ENCODE peak calls at places on chromosomes 2 and 18, in six cellular contexts. One of them, this sample, is unnamed.

GRCh38 chr18:8238507-8238906 is 370.7 kb upstream of the RAB12 start:
- DNase-seq in activated CD4-positive, alpha-beta memory T cell treated with anti-CD3 and anti-CD28 coated beads, Interleukin-2, amount 10 ng/mL, durations not matched to agents 7 days and 5 days: no peak
- DNase-seq in lower leg skin: no peak
- DNase-seq in endothelial cell: no peak
- DNase-seq in amniotic stem cell: no peak
- DNase-seq in mesothelial cell of epicardium: no peak
- DNase-seq in this sample: no peak

GRCh38 chr2:217846321-217846743 is 156.5 kb downstream of the TNS1 start:
- DNase-seq in mesothelial cell of epicardium: no peak
- DNase-seq in lower leg skin: peak
- DNase-seq in amniotic stem cell: no peak
- DNase-seq in endothelial cell: no peak
- DNase-seq in activated CD4-positive, alpha-beta memory T cell treated with anti-CD3 and anti-CD28 coated beads, Interleukin-2, amount 10 ng/mL, durations not matched to agents 7 days and 5 days: no peak
- DNase-seq in this sample: no peak

GRCh38 chr2:221364672-221365071 is 207.4 kb downstream of the EPHA4 start:
- DNase-seq in amniotic stem cell: no peak
- DNase-seq in activated CD4-positive, alpha-beta memory T cell treated with anti-CD3 and anti-CD28 coated beads, Interleukin-2, amount 10 ng/mL, durations not matched to agents 7 days and 5 days: no peak
- DNase-seq in lower leg skin: no peak
- DNase-seq in mesothelial cell of epicardium: no peak
- DNase-seq in endothelial cell: no peak
- DNase-seq in this sample: no peak

GRCh38 chr2:212842544-212843185 is 304.1 kb upstream of the ERBB4 start:
- DNase-seq in activated CD4-positive, alpha-beta memory T cell treated with anti-CD3 and anti-CD28 coated beads, Interleukin-2, amount 10 ng/mL, durations not matched to agents 7 days and 5 days: no peak
- DNase-seq in mesothelial cell of epicardium: no peak
- DNase-seq in amniotic stem cell: peak
- DNase-seq in lower leg skin: no peak
- DNase-seq in endothelial cell: no peak
- DNase-seq in this sample: no peak

GRCh38 chr2:179186126-179186525 is 78.5 kb downstream of the SESTD1 start:
- DNase-seq in lower leg skin: no peak
- DNase-seq in activated CD4-positive, alpha-beta memory T cell treated with anti-CD3 and anti-CD28 coated beads, Interleukin-2, amount 10 ng/mL, durations not matched to agents 7 days and 5 days: no peak
- DNase-seq in endothelial cell: no peak
- DNase-seq in amniotic stem cell: no peak
- DNase-seq in mesothelial cell of epicardium: no peak
- DNase-seq in this sample: no peak

GRCh38 chr18:13221821-13222220 is 3.3 kb downstream of the LDLRAD4 start:
- DNase-seq in lower leg skin: peak
- DNase-seq in endothelial cell: no peak
- DNase-seq in activated CD4-positive, alpha-beta memory T cell treated with anti-CD3 and anti-CD28 coated beads, Interleukin-2, amount 10 ng/mL, durations not matched to agents 7 days and 5 days: no peak
- DNase-seq in mesothelial cell of epicardium: peak
- DNase-seq in amniotic stem cell: no peak
- DNase-seq in this sample: no peak

GRCh38 chr2:237833546-237833945 is 25.9 kb upstream of the RAMP1 start:
- DNase-seq in mesothelial cell of epicardium: no peak
- DNase-seq in endothelial cell: no peak
- DNase-seq in lower leg skin: no peak
- DNase-seq in amniotic stem cell: no peak
- DNase-seq in activated CD4-positive, alpha-beta memory T cell treated with anti-CD3 and anti-CD28 coated beads, Interleukin-2, amount 10 ng/mL, durations not matched to agents 7 days and 5 days: no peak
- DNase-seq in this sample: no peak

GRCh38 chr2:69088471-69088870 is 75.5 kb downstream of the ANTXR1 start:
- DNase-seq in lower leg skin: no peak
- DNase-seq in endothelial cell: no peak
- DNase-seq in mesothelial cell of epicardium: no peak
- DNase-seq in amniotic stem cell: no peak
- DNase-seq in activated CD4-positive, alpha-beta memory T cell treated with anti-CD3 and anti-CD28 coated beads, Interleukin-2, amount 10 ng/mL, durations not matched to agents 7 days and 5 days: no peak
- DNase-seq in this sample: no peak

GRCh38 chr2:119491776-119492525 is 32.3 kb downstream of the SCTR start:
- DNase-seq in activated CD4-positive, alpha-beta memory T cell treated with anti-CD3 and anti-CD28 coated beads, Interleukin-2, amount 10 ng/mL, durations not matched to agents 7 days and 5 days: no peak
- DNase-seq in mesothelial cell of epicardium: no peak
- DNase-seq in endothelial cell: no peak
- DNase-seq in lower leg skin: no peak
- DNase-seq in amniotic stem cell: no peak
- DNase-seq in this sample: no peak

GRCh38 chr2:145919507-145919906 is 1399.6 kb upstream of the ZEB2 start:
- DNase-seq in amniotic stem cell: no peak
- DNase-seq in endothelial cell: no peak
- DNase-seq in mesothelial cell of epicardium: no peak
- DNase-seq in lower leg skin: no peak
- DNase-seq in activated CD4-positive, alpha-beta memory T cell treated with anti-CD3 and anti-CD28 coated beads, Interleukin-2, amount 10 ng/mL, durations not matched to agents 7 days and 5 days: no peak
- DNase-seq in this sample: no peak

GRCh38 chr2:73268831-73269685 is 15.2 kb downstream of the FBXO41 start:
- DNase-seq in amniotic stem cell: no peak
- DNase-seq in lower leg skin: no peak
- DNase-seq in mesothelial cell of epicardium: peak
- DNase-seq in activated CD4-positive, alpha-beta memory T cell treated with anti-CD3 and anti-CD28 coated beads, Interleukin-2, amount 10 ng/mL, durations not matched to agents 7 days and 5 days: peak
- DNase-seq in endothelial cell: peak
- DNase-seq in this sample: peak

GRCh38 chr2:209960676-209961630 is 41.5 kb upstream of the RPE start:
- DNase-seq in activated CD4-positive, alpha-beta memory T cell treated with anti-CD3 and anti-CD28 coated beads, Interleukin-2, amount 10 ng/mL, durations not matched to agents 7 days and 5 days: peak
- DNase-seq in endothelial cell: peak
- DNase-seq in amniotic stem cell: no peak
- DNase-seq in mesothelial cell of epicardium: no peak
- DNase-seq in lower leg skin: no peak
- DNase-seq in this sample: no peak

GRCh38 chr2:238494573-238494961 is 67.8 kb downstream of the ASB1 start:
- DNase-seq in lower leg skin: peak
- DNase-seq in activated CD4-positive, alpha-beta memory T cell treated with anti-CD3 and anti-CD28 coated beads, Interleukin-2, amount 10 ng/mL, durations not matched to agents 7 days and 5 days: no peak
- DNase-seq in endothelial cell: no peak
- DNase-seq in mesothelial cell of epicardium: no peak
- DNase-seq in amniotic stem cell: no peak
- DNase-seq in this sample: no peak

GRCh38 chr2:215921884-215922283 is 91.5 kb downstream of the MREG start:
- DNase-seq in endothelial cell: no peak
- DNase-seq in mesothelial cell of epicardium: no peak
- DNase-seq in activated CD4-positive, alpha-beta memory T cell treated with anti-CD3 and anti-CD28 coated beads, Interleukin-2, amount 10 ng/mL, durations not matched to agents 7 days and 5 days: no peak
- DNase-seq in amniotic stem cell: no peak
- DNase-seq in lower leg skin: no peak
- DNase-seq in this sample: no peak

GRCh38 chr2:190763901-190764514 is 115.1 kb downstream of the NAB1 start:
- DNase-seq in lower leg skin: no peak
- DNase-seq in endothelial cell: no peak
- DNase-seq in mesothelial cell of epicardium: no peak
- DNase-seq in amniotic stem cell: no peak
- DNase-seq in activated CD4-positive, alpha-beta memory T cell treated with anti-CD3 and anti-CD28 coated beads, Interleukin-2, amount 10 ng/mL, durations not matched to agents 7 days and 5 days: no peak
- DNase-seq in this sample: no peak

GRCh38 chr18:46892842-46893241 is 24.5 kb downstream of the PIAS2 start:
- DNase-seq in endothelial cell: no peak
- DNase-seq in amniotic stem cell: no peak
- DNase-seq in activated CD4-positive, alpha-beta memory T cell treated with anti-CD3 and anti-CD28 coated beads, Interleukin-2, amount 10 ng/mL, durations not matched to agents 7 days and 5 days: no peak
- DNase-seq in lower leg skin: no peak
- DNase-seq in mesothelial cell of epicardium: no peak
- DNase-seq in this sample: no peak

GRCh38 chr2:84700006-84700405 is 180.9 kb downstream of the TRABD2A start:
- DNase-seq in endothelial cell: no peak
- DNase-seq in amniotic stem cell: no peak
- DNase-seq in mesothelial cell of epicardium: no peak
- DNase-seq in lower leg skin: no peak
- DNase-seq in activated CD4-positive, alpha-beta memory T cell treated with anti-CD3 and anti-CD28 coated beads, Interleukin-2, amount 10 ng/mL, durations not matched to agents 7 days and 5 days: no peak
- DNase-seq in this sample: no peak

GRCh38 chr18:48975221-48975816 is 24.6 kb upstream of the SMAD7 start:
- DNase-seq in amniotic stem cell: no peak
- DNase-seq in lower leg skin: no peak
- DNase-seq in mesothelial cell of epicardium: no peak
- DNase-seq in activated CD4-positive, alpha-beta memory T cell treated with anti-CD3 and anti-CD28 coated beads, Interleukin-2, amount 10 ng/mL, durations not matched to agents 7 days and 5 days: no peak
- DNase-seq in endothelial cell: no peak
- DNase-seq in this sample: no peak

GRCh38 chr2:218812861-218813260 is 18.7 kb downstream of the PRKAG3 start:
- DNase-seq in amniotic stem cell: no peak
- DNase-seq in mesothelial cell of epicardium: no peak
- DNase-seq in activated CD4-positive, alpha-beta memory T cell treated with anti-CD3 and anti-CD28 coated beads, Interleukin-2, amount 10 ng/mL, durations not matched to agents 7 days and 5 days: no peak
- DNase-seq in endothelial cell: no peak
- DNase-seq in lower leg skin: no peak
- DNase-seq in this sample: no peak

GRCh38 chr2:85988210-85988913 is 99.6 kb upstream of the ST3GAL5 start:
- DNase-seq in endothelial cell: no peak
- DNase-seq in amniotic stem cell: no peak
- DNase-seq in lower leg skin: peak
- DNase-seq in activated CD4-positive, alpha-beta memory T cell treated with anti-CD3 and anti-CD28 coated beads, Interleukin-2, amount 10 ng/mL, durations not matched to agents 7 days and 5 days: no peak
- DNase-seq in mesothelial cell of epicardium: no peak
- DNase-seq in this sample: no peak

GRCh38 chr2:75608684-75609333 is 37.8 kb upstream of the MRPL19 start:
- DNase-seq in activated CD4-positive, alpha-beta memory T cell treated with anti-CD3 and anti-CD28 coated beads, Interleukin-2, amount 10 ng/mL, durations not matched to agents 7 days and 5 days: peak
- DNase-seq in lower leg skin: peak
- DNase-seq in mesothelial cell of epicardium: peak
- DNase-seq in amniotic stem cell: no peak
- DNase-seq in endothelial cell: peak
- DNase-seq in this sample: peak

GRCh38 chr2:23250371-23250770 is 134.6 kb upstream of the KLHL29 start:
- DNase-seq in lower leg skin: no peak
- DNase-seq in endothelial cell: no peak
- DNase-seq in mesothelial cell of epicardium: no peak
- DNase-seq in amniotic stem cell: no peak
- DNase-seq in activated CD4-positive, alpha-beta memory T cell treated with anti-CD3 and anti-CD28 coated beads, Interleukin-2, amount 10 ng/mL, durations not matched to agents 7 days and 5 days: no peak
- DNase-seq in this sample: peak

GRCh38 chr18:63063171-63063570 is 256.4 kb downstream of the BCL2 start:
- DNase-seq in lower leg skin: no peak
- DNase-seq in mesothelial cell of epicardium: no peak
- DNase-seq in endothelial cell: no peak
- DNase-seq in activated CD4-positive, alpha-beta memory T cell treated with anti-CD3 and anti-CD28 coated beads, Interleukin-2, amount 10 ng/mL, durations not matched to agents 7 days and 5 days: no peak
- DNase-seq in amniotic stem cell: no peak
- DNase-seq in this sample: no peak

GRCh38 chr2:176536739-176537138 is 267.5 kb downstream of the MTX2 start:
- DNase-seq in activated CD4-positive, alpha-beta memory T cell treated with anti-CD3 and anti-CD28 coated beads, Interleukin-2, amount 10 ng/mL, durations not matched to agents 7 days and 5 days: no peak
- DNase-seq in amniotic stem cell: no peak
- DNase-seq in endothelial cell: no peak
- DNase-seq in lower leg skin: no peak
- DNase-seq in mesothelial cell of epicardium: no peak
- DNase-seq in this sample: no peak

GRCh38 chr2:24658531-24659202 is 134.5 kb downstream of the PTRHD1 start:
- DNase-seq in activated CD4-positive, alpha-beta memory T cell treated with anti-CD3 and anti-CD28 coated beads, Interleukin-2, amount 10 ng/mL, durations not matched to agents 7 days and 5 days: no peak
- DNase-seq in lower leg skin: no peak
- DNase-seq in endothelial cell: no peak
- DNase-seq in amniotic stem cell: no peak
- DNase-seq in mesothelial cell of epicardium: no peak
- DNase-seq in this sample: no peak

GRCh38 chr2:158024288-158024898 is 77.3 kb upstream of the UPP2 start:
- DNase-seq in endothelial cell: peak
- DNase-seq in lower leg skin: no peak
- DNase-seq in activated CD4-positive, alpha-beta memory T cell treated with anti-CD3 and anti-CD28 coated beads, Interleukin-2, amount 10 ng/mL, durations not matched to agents 7 days and 5 days: peak
- DNase-seq in amniotic stem cell: peak
- DNase-seq in mesothelial cell of epicardium: no peak
- DNase-seq in this sample: no peak

GRCh38 chr2:216714412-216714775 is 19.0 kb upstream of the IGFBP5 start:
- DNase-seq in mesothelial cell of epicardium: no peak
- DNase-seq in activated CD4-positive, alpha-beta memory T cell treated with anti-CD3 and anti-CD28 coated beads, Interleukin-2, amount 10 ng/mL, durations not matched to agents 7 days and 5 days: no peak
- DNase-seq in amniotic stem cell: no peak
- DNase-seq in endothelial cell: no peak
- DNase-seq in lower leg skin: no peak
- DNase-seq in this sample: no peak

GRCh38 chr2:675460-675859 is 1.7 kb downstream of the TMEM18 start:
- DNase-seq in endothelial cell: no peak
- DNase-seq in amniotic stem cell: no peak
- DNase-seq in lower leg skin: no peak
- DNase-seq in mesothelial cell of epicardium: no peak
- DNase-seq in activated CD4-positive, alpha-beta memory T cell treated with anti-CD3 and anti-CD28 coated beads, Interleukin-2, amount 10 ng/mL, durations not matched to agents 7 days and 5 days: no peak
- DNase-seq in this sample: no peak

GRCh38 chr2:9498210-9498609 is 23.9 kb downstream of the IAH1 start:
- DNase-seq in lower leg skin: no peak
- DNase-seq in mesothelial cell of epicardium: no peak
- DNase-seq in amniotic stem cell: no peak
- DNase-seq in activated CD4-positive, alpha-beta memory T cell treated with anti-CD3 and anti-CD28 coated beads, Interleukin-2, amount 10 ng/mL, durations not matched to agents 7 days and 5 days: no peak
- DNase-seq in endothelial cell: no peak
- DNase-seq in this sample: no peak

GRCh38 chr18:31596081-31596872 is 4.6 kb downstream of the TTR start:
- DNase-seq in endothelial cell: no peak
- DNase-seq in amniotic stem cell: no peak
- DNase-seq in mesothelial cell of epicardium: no peak
- DNase-seq in activated CD4-positive, alpha-beta memory T cell treated with anti-CD3 and anti-CD28 coated beads, Interleukin-2, amount 10 ng/mL, durations not matched to agents 7 days and 5 days: no peak
- DNase-seq in lower leg skin: no peak
- DNase-seq in this sample: no peak